ENCODE peak calls at places on chromosomes 12 and 14, in six cellular contexts. Q, K, H, M, C and D are unnamed samples.

GRCh38 chr12:29317556-29318363 is 63.2 kb downstream of the ERGIC2 start:
- DNase-seq in Q (peak; percentile 57), K (peak; percentile 79), H (peak; percentile 80), M (peak; percentile 7), C (peak; percentile 75), D (peak; percentile 66)

GRCh38 chr14:32657081-32657480 is 281.6 kb upstream of the NPAS3 start:
- DNase-seq in Q (peak; percentile 37), K (no peak), H (peak; percentile 69), M (no peak), C (no peak), D (no peak)

GRCh38 chr14:102392506-102392905 is 29.8 kb downstream of the TECPR2 start:
- DNase-seq in Q (peak; percentile 7), K (no peak), H (no peak), M (no peak), C (no peak), D (no peak)

GRCh38 chr14:104218361-104219180 is 80.2 kb downstream of the KIF26A start:
- DNase-seq in Q (no peak), K (no peak), H (no peak), M (no peak), C (no peak), D (no peak)

GRCh38 chr14:100660498-100661339 is 66.0 kb upstream of the DLK1 start:
- DNase-seq in Q (peak; percentile 66), K (no peak), H (no peak), M (no peak), C (no peak), D (no peak)

GRCh38 chr14:75793806-75794205 is 132.8 kb downstream of the TTLL5 start:
- DNase-seq in Q (peak; percentile 20), K (peak; percentile 13), H (no peak), M (no peak), C (no peak), D (no peak)

GRCh38 chr12:132196873-132197390 is 52.7 kb downstream of the NOC4L start:
- DNase-seq in Q (no peak), K (no peak), H (no peak), M (no peak), C (no peak), D (no peak)

GRCh38 chr12:15910864-15911696 is at the start of gene DERA:
- DNase-seq in Q (peak; percentile 88), K (peak; percentile 82), H (peak; percentile 76), M (peak; percentile 38), C (peak; percentile 63), D (peak; percentile 77)

GRCh38 chr14:36556811-36557433 is 25.5 kb downstream of the NKX2-8 start:
- DNase-seq in Q (peak; percentile 56), K (peak; percentile 65), H (peak; percentile 88), M (no peak), C (peak; percentile 30), D (peak; percentile 33)

GRCh38 chr14:46550836-46551235 is 100.7 kb downstream of the RPL10L start:
- DNase-seq in Q (no peak), K (no peak), H (no peak), M (no peak), C (no peak), D (no peak)

GRCh38 chr12:108352591-108352990 is 13.5 kb upstream of the CMKLR1 start:
- DNase-seq in Q (no peak), K (no peak), H (no peak), M (no peak), C (no peak), D (no peak)

GRCh38 chr14:32349322-32349721 is 20.2 kb downstream of the AKAP6 start:
- DNase-seq in Q (no peak), K (no peak), H (no peak), M (no peak), C (no peak), D (no peak)

GRCh38 chr14:23861666-23862065 is 91.9 kb upstream of the DHRS4 start:
- DNase-seq in Q (no peak), K (peak; percentile 15), H (peak; percentile 88), M (no peak), C (no peak), D (no peak)

GRCh38 chr14:104107101-104107581 is 21.6 kb downstream of the ASPG start:
- DNase-seq in Q (no peak), K (no peak), H (no peak), M (no peak), C (no peak), D (no peak)

GRCh38 chr14:91416744-91417133 is 881 bp downstream of the CCDC88C start:
- DNase-seq in Q (no peak), K (peak; percentile 51), H (peak; percentile 74), M (no peak), C (peak; percentile 47), D (peak; percentile 36)

GRCh38 chr12:3251691-3252090 is 174.5 kb downstream of the TSPAN9 start:
- DNase-seq in Q (no peak), K (no peak), H (no peak), M (no peak), C (no peak), D (no peak)

GRCh38 chr12:104133861-104134260 is 4.1 kb downstream of the NFYB start:
- DNase-seq in Q (peak; percentile 27), K (no peak), H (no peak), M (no peak), C (no peak), D (no peak)

GRCh38 chr12:4257442-4257841 is 16.1 kb upstream of the CCND2 start:
- DNase-seq in Q (no peak), K (no peak), H (no peak), M (no peak), C (no peak), D (no peak)

GRCh38 chr14:33017016-33017415 is 78.3 kb downstream of the NPAS3 start:
- DNase-seq in Q (no peak), K (no peak), H (no peak), M (no peak), C (no peak), D (no peak)

GRCh38 chr12:55280991-55281390 is 15.4 kb downstream of the OR6C6 start:
- DNase-seq in Q (no peak), K (no peak), H (no peak), M (no peak), C (no peak), D (no peak)

GRCh38 chr12:51000245-51000644 is 25.9 kb downstream of the SLC11A2 start:
- DNase-seq in Q (peak; percentile 72), K (no peak), H (no peak), M (no peak), C (no peak), D (no peak)

GRCh38 chr12:123120452-123121166 is 30.3 kb downstream of the PITPNM2 start:
- DNase-seq in Q (peak; percentile 36), K (no peak), H (no peak), M (no peak), C (no peak), D (no peak)

GRCh38 chr12:108551556-108551955 is 9.4 kb downstream of the SART3 start:
- DNase-seq in Q (peak; percentile 67), K (no peak), H (no peak), M (no peak), C (no peak), D (no peak)

GRCh38 chr12:108854453-108855283 is 2.7 kb downstream of the SSH1 start:
- DNase-seq in Q (peak; percentile 97), K (no peak), H (no peak), M (no peak), C (no peak), D (no peak)

GRCh38 chr14:91303091-91303923 is 58.8 kb upstream of the GPR68 start:
- DNase-seq in Q (peak; percentile 12), K (peak; percentile 98), H (peak; percentile 97), M (peak; percentile 100), C (peak; percentile 81), D (peak; percentile 84)

DNA sequence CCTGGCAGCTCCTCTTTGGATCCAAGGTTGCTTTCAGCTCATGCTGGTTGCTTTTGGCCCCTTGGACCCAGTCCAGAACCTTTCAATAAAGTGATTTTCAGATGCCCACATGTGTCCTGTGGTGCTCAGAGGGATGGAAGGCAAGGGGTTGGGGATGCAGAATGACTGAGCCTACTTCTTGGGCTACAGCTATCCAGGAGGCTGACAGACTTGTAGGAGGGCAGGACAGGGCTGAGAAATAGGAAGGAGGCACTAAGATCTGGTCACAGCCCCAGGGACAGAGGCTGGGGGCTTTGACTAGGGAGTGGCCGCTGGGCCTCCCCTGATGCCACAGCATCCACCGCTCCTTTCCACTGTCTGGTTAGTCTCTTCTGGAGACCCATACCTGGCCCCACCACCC is 1.2 kb upstream of the HOXC11 start:
- DNase-seq in Q (no peak), K (no peak), H (no peak), M (no peak), C (no peak), D (no peak)
- H3K79me2 ChIP-seq in Q (no peaks in the 10 kb centered on the region), K (no peaks in the 10 kb centered on the region), H (no peaks in the 10 kb centered on the region), M (no peaks in the 10 kb centered on the region), C (no peaks in the 10 kb centered on the region), D (no peaks in the 10 kb centered on the region)

GRCh38 chr14:64109821-64110554 is 184.2 kb downstream of the ESR2 start:
- DNase-seq in Q (peak; percentile 26), K (no peak), H (no peak), M (no peak), C (no peak), D (no peak)

GRCh38 chr14:64112859-64113258 is 181.3 kb downstream of the ESR2 start:
- DNase-seq in Q (no peak), K (no peak), H (no peak), M (no peak), C (no peak), D (no peak)

GRCh38 chr14:64110832-64111231 is 183.3 kb downstream of the ESR2 start:
- DNase-seq in Q (peak; percentile 29), K (no peak), H (no peak), M (no peak), C (no peak), D (no peak)

GRCh38 chr14:64113279-64113678 is 180.9 kb downstream of the ESR2 start:
- DNase-seq in Q (no peak), K (no peak), H (no peak), M (no peak), C (no peak), D (no peak)

DNA sequence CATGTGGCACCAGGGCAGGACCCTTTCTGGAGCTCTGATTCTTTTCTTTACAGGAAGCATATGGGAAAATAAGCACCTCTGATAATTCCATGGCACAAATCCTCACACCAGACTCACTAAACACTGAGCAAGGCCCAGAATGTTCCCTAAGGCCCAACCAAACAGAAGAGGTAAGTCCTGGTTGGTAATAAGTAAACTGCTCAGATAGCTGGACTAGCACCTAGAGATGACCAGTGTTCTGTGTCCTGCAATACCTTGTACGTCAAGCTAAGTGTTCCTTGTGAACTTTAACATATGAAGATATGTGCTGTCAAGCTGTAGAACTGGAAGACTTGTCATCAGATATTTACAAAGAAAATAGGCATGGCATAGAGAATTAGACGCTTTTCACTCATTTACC is 186.7 kb downstream of the ESR2 start:
- DNase-seq in Q (no peak), K (no peak), H (no peak), M (no peak), C (no peak), D (no peak)
- H3K36me3 ChIP-seq in Q (no peaks in the 10 kb centered on the region), K (no peaks in the 10 kb centered on the region), H (no peaks in the 10 kb centered on the region), M (peaks cover 4% of the 10 kb centered on the region), C (peaks cover 75% of the 10 kb centered on the region), D (peaks cover 78% of the 10 kb centered on the region)

GRCh38 chr12:6340745-6341438 is 984 bp downstream of the TNFRSF1A start:
- DNase-seq in Q (peak; percentile 37), K (no peak), H (no peak), M (no peak), C (no peak), D (no peak)
- H3K79me2 ChIP-seq in Q (peaks cover 66% of the 10 kb centered on the region), K (peaks cover 51% of the 10 kb centered on the region), H (no peaks in the 10 kb centered on the region), M (peaks cover 10% of the 10 kb centered on the region), C (peaks cover 49% of the 10 kb centered on the region), D (peaks cover 65% of the 10 kb centered on the region)

DNA sequence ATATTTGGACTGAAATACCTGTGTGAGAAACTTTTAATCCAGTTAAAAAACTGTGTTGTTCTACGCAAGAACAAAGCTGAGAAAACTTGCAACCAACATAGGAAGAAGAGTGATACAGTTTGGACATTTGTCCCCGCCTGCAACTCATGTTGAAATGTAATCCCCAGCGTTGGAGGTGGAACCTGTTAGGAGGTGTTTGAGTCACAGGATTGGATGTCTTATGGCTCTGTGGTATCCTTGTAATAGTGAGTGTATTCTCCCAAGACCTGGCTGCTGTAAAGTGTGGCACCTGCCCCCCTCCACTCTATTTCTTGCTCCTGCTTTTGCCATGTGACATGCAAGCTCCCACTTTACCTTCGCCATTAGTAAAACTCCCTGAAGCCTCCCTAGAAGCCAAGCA is 28.6 kb upstream of the ADAM20 start:
- DNase-seq in Q (no peak), K (no peak), H (no peak), M (no peak), C (no peak), D (no peak)
- H3K36me3 ChIP-seq in Q (peaks cover 9% of the 10 kb centered on the region), K (peaks cover 37% of the 10 kb centered on the region), H (peaks cover 55% of the 10 kb centered on the region), M (no peaks in the 10 kb centered on the region), C (peaks cover 42% of the 10 kb centered on the region), D (peaks cover 58% of the 10 kb centered on the region)